ENCODE peak calls at places on chromosomes 12 and 14, in six cellular contexts. One of them, this sample, is unnamed.

GRCh38 chr14:105300542-105301102 is at the start of gene BRF1:
- DNase-seq in neuronal stem cell: peak
- DNase-seq in H9: peak
- DNase-seq in mesenchymal stem cell: peak
- DNase-seq in H1: peak
- DNase-seq in IMR-90: peak
- DNase-seq in this sample: peak

GRCh38 chr12:57135939-57136338 is 7.7 kb downstream of the LRP1 start:
- DNase-seq in neuronal stem cell: no peak
- DNase-seq in H1: no peak
- DNase-seq in IMR-90: peak
- DNase-seq in H9: peak
- DNase-seq in mesenchymal stem cell: peak
- DNase-seq in this sample: no peak

GRCh38 chr14:23910876-23911210 is 42.7 kb upstream of the DHRS4 start:
- DNase-seq in neuronal stem cell: no peak
- DNase-seq in H9: no peak
- DNase-seq in mesenchymal stem cell: no peak
- DNase-seq in H1: no peak
- DNase-seq in IMR-90: no peak
- DNase-seq in this sample: no peak

GRCh38 chr12:19893514-19893913 is 454.2 kb downstream of the AEBP2 start:
- DNase-seq in H1: no peak
- DNase-seq in neuronal stem cell: no peak
- DNase-seq in IMR-90: peak
- DNase-seq in H9: no peak
- DNase-seq in mesenchymal stem cell: peak
- DNase-seq in this sample: no peak

GRCh38 chr14:104096751-104097700 is 11.5 kb downstream of the ASPG start:
- DNase-seq in H9: peak
- DNase-seq in mesenchymal stem cell: no peak
- DNase-seq in neuronal stem cell: no peak
- DNase-seq in H1: no peak
- DNase-seq in IMR-90: no peak
- DNase-seq in this sample: no peak

GRCh38 chr14:44956866-44957265 is 4.9 kb downstream of the KLHL28 start:
- DNase-seq in mesenchymal stem cell: no peak
- DNase-seq in H9: no peak
- DNase-seq in IMR-90: no peak
- DNase-seq in H1: no peak
- DNase-seq in neuronal stem cell: no peak
- DNase-seq in this sample: no peak

GRCh38 chr14:39442293-39442692 is 10.1 kb upstream of the FBXO33 start:
- DNase-seq in IMR-90: peak
- DNase-seq in neuronal stem cell: no peak
- DNase-seq in H1: no peak
- DNase-seq in mesenchymal stem cell: no peak
- DNase-seq in H9: no peak
- DNase-seq in this sample: peak

GRCh38 chr12:76680940-76681339 is 83.0 kb upstream of the ZDHHC17 start:
- DNase-seq in H9: no peak
- DNase-seq in mesenchymal stem cell: peak
- DNase-seq in neuronal stem cell: no peak
- DNase-seq in IMR-90: peak
- DNase-seq in H1: no peak
- DNase-seq in this sample: peak

GRCh38 chr14:49934638-49935037 is 41.8 kb downstream of the ARF6 start:
- DNase-seq in neuronal stem cell: no peak
- DNase-seq in H9: no peak
- DNase-seq in IMR-90: peak
- DNase-seq in mesenchymal stem cell: peak
- DNase-seq in H1: no peak
- DNase-seq in this sample: no peak

GRCh38 chr14:104678901-104679705 is 10.3 kb upstream of the INF2 start:
- DNase-seq in neuronal stem cell: no peak
- DNase-seq in H1: peak
- DNase-seq in IMR-90: no peak
- DNase-seq in mesenchymal stem cell: no peak
- DNase-seq in H9: no peak
- DNase-seq in this sample: no peak

GRCh38 chr14:23356036-23356435 is 3.3 kb upstream of the SLC22A17 start:
- DNase-seq in neuronal stem cell: no peak
- DNase-seq in mesenchymal stem cell: no peak
- DNase-seq in H9: no peak
- DNase-seq in H1: no peak
- DNase-seq in IMR-90: no peak
- DNase-seq in this sample: no peak

GRCh38 chr12:88448337-88448944 is 131.8 kb downstream of the KITLG start:
- DNase-seq in neuronal stem cell: no peak
- DNase-seq in H9: no peak
- DNase-seq in IMR-90: no peak
- DNase-seq in mesenchymal stem cell: no peak
- DNase-seq in H1: no peak
- DNase-seq in this sample: no peak

GRCh38 chr14:40574780-40575179 is 1031.9 kb upstream of the LRFN5 start:
- DNase-seq in H9: no peak
- DNase-seq in neuronal stem cell: no peak
- DNase-seq in H1: no peak
- DNase-seq in IMR-90: no peak
- DNase-seq in mesenchymal stem cell: no peak
- DNase-seq in this sample: no peak

GRCh38 chr12:53499261-53500118 is at the start of gene MAP3K12:
- DNase-seq in H1: peak
- DNase-seq in H9: peak
- DNase-seq in mesenchymal stem cell: peak
- DNase-seq in neuronal stem cell: peak
- DNase-seq in IMR-90: peak
- DNase-seq in this sample: no peak

GRCh38 chr12:124993568-124994434 is at the start of gene BRI3BP:
- DNase-seq in IMR-90: peak
- DNase-seq in neuronal stem cell: peak
- DNase-seq in H1: peak
- DNase-seq in H9: peak
- DNase-seq in mesenchymal stem cell: peak
- DNase-seq in this sample: peak

GRCh38 chr12:118840399-118840798 is 140.9 kb upstream of the SRRM4 start:
- DNase-seq in neuronal stem cell: no peak
- DNase-seq in IMR-90: no peak
- DNase-seq in H1: no peak
- DNase-seq in mesenchymal stem cell: no peak
- DNase-seq in H9: no peak
- DNase-seq in this sample: no peak

GRCh38 chr14:31877333-31877798 is 199.7 kb upstream of the ARHGAP5 start:
- DNase-seq in H1: no peak
- DNase-seq in mesenchymal stem cell: peak
- DNase-seq in IMR-90: peak
- DNase-seq in H9: no peak
- DNase-seq in neuronal stem cell: no peak
- DNase-seq in this sample: no peak

GRCh38 chr12:111692575-111693210 is 6.8 kb downstream of the ACAD10 start:
- DNase-seq in neuronal stem cell: no peak
- DNase-seq in mesenchymal stem cell: peak
- DNase-seq in H9: peak
- DNase-seq in H1: peak
- DNase-seq in IMR-90: peak
- DNase-seq in this sample: no peak

GRCh38 chr12:98228619-98229538 is 286.5 kb upstream of the TMPO start:
- DNase-seq in H1: no peak
- DNase-seq in IMR-90: no peak
- DNase-seq in neuronal stem cell: no peak
- DNase-seq in H9: no peak
- DNase-seq in mesenchymal stem cell: no peak
- DNase-seq in this sample: no peak

GRCh38 chr12:98227162-98227561 is 288.2 kb upstream of the TMPO start:
- DNase-seq in mesenchymal stem cell: no peak
- DNase-seq in H9: no peak
- DNase-seq in IMR-90: peak
- DNase-seq in neuronal stem cell: no peak
- DNase-seq in H1: no peak
- DNase-seq in this sample: no peak

GRCh38 chr12:98220636-98221035 is 294.8 kb upstream of the TMPO start:
- DNase-seq in IMR-90: no peak
- DNase-seq in H1: no peak
- DNase-seq in H9: no peak
- DNase-seq in neuronal stem cell: no peak
- DNase-seq in mesenchymal stem cell: no peak
- DNase-seq in this sample: no peak

GRCh38 chr12:98221243-98221808 is 294.1 kb upstream of the TMPO start:
- DNase-seq in IMR-90: no peak
- DNase-seq in H1: no peak
- DNase-seq in neuronal stem cell: no peak
- DNase-seq in H9: no peak
- DNase-seq in mesenchymal stem cell: no peak
- DNase-seq in this sample: no peak

GRCh38 chr12:98224584-98225221 is 290.7 kb upstream of the TMPO start:
- DNase-seq in H9: no peak
- DNase-seq in mesenchymal stem cell: no peak
- DNase-seq in H1: no peak
- DNase-seq in IMR-90: no peak
- DNase-seq in neuronal stem cell: no peak
- DNase-seq in this sample: no peak
- H2AK5ac ChIP-seq in H9: no peak
- H2AK5ac ChIP-seq in mesenchymal stem cell: no peak
- H2AK5ac ChIP-seq in H1: no peak
- H2AK5ac ChIP-seq in IMR-90: no peak
- H2AK5ac ChIP-seq in neuronal stem cell: no peak
- H2AK5ac ChIP-seq in this sample: no peak

GRCh38 chr12:54502485-54502884 is 4.9 kb downstream of the NCKAP1L start:
- DNase-seq in H1: no peak
- DNase-seq in neuronal stem cell: no peak
- DNase-seq in H9: no peak
- DNase-seq in mesenchymal stem cell: no peak
- DNase-seq in IMR-90: no peak
- DNase-seq in this sample: no peak
- H2AFZ ChIP-seq in H1: no peak
- H2AFZ ChIP-seq in neuronal stem cell: no peak
- H2AFZ ChIP-seq in H9: no peak
- H2AFZ ChIP-seq in mesenchymal stem cell: no peak
- H2AFZ ChIP-seq in IMR-90: no peak
- H2AFZ ChIP-seq in this sample: no peak

GRCh38 chr14:21074398-21075272 is 4.5 kb downstream of the ARHGEF40 start:
- DNase-seq in neuronal stem cell: no peak
- DNase-seq in H9: no peak
- DNase-seq in IMR-90: no peak
- DNase-seq in H1: no peak
- DNase-seq in mesenchymal stem cell: no peak
- DNase-seq in this sample: no peak

GRCh38 chr14:21078287-21078686 is 8.2 kb downstream of the ARHGEF40 start:
- DNase-seq in H9: no peak
- DNase-seq in IMR-90: no peak
- DNase-seq in mesenchymal stem cell: no peak
- DNase-seq in neuronal stem cell: no peak
- DNase-seq in H1: no peak
- DNase-seq in this sample: no peak

GRCh38 chr14:21077672-21078071 is 7.6 kb downstream of the ARHGEF40 start:
- DNase-seq in IMR-90: no peak
- DNase-seq in mesenchymal stem cell: no peak
- DNase-seq in H9: no peak
- DNase-seq in H1: no peak
- DNase-seq in neuronal stem cell: no peak
- DNase-seq in this sample: no peak

GRCh38 chr14:21073921-21074320 is 3.8 kb downstream of the ARHGEF40 start:
- DNase-seq in IMR-90: no peak
- DNase-seq in H1: no peak
- DNase-seq in mesenchymal stem cell: no peak
- DNase-seq in H9: no peak
- DNase-seq in neuronal stem cell: no peak
- DNase-seq in this sample: no peak

GRCh38 chr14:21075719-21076437 is 5.8 kb downstream of the ARHGEF40 start:
- DNase-seq in mesenchymal stem cell: no peak
- DNase-seq in H9: no peak
- DNase-seq in H1: no peak
- DNase-seq in neuronal stem cell: no peak
- DNase-seq in IMR-90: no peak
- DNase-seq in this sample: no peak
- H3K14ac ChIP-seq in mesenchymal stem cell: no peak
- H3K14ac ChIP-seq in H9: no peak
- H3K14ac ChIP-seq in H1: no peak
- H3K14ac ChIP-seq in neuronal stem cell: no peak
- H3K14ac ChIP-seq in IMR-90: no peak
- H3K14ac ChIP-seq in this sample: no peak

GRCh38 chr12:114744696-114745095 is 60.7 kb upstream of the TBX3 start:
- DNase-seq in neuronal stem cell: no peak
- DNase-seq in H1: no peak
- DNase-seq in IMR-90: peak
- DNase-seq in mesenchymal stem cell: no peak
- DNase-seq in H9: no peak
- DNase-seq in this sample: no peak
- H2AK5ac ChIP-seq in neuronal stem cell: no peak
- H2AK5ac ChIP-seq in H1: no peak
- H2AK5ac ChIP-seq in IMR-90: peak
- H2AK5ac ChIP-seq in mesenchymal stem cell: no peak
- H2AK5ac ChIP-seq in H9: no peak
- H2AK5ac ChIP-seq in this sample: no peak